ENCODE peak calls at places on chromosomes 1 and 21, in six cellular contexts. One of them, this sample, is unnamed.

GRCh38 chr1:210262167-210262896 is 29.7 kb downstream of the SERTAD4 start:
- DNase-seq in HFF-Myc: peak
- DNase-seq in GM23338: no peak
- DNase-seq in NCI-H2081: no peak
- DNase-seq in GM20000: no peak
- DNase-seq in fibroblast of villous mesenchyme: peak
- DNase-seq in this sample: peak

GRCh38 chr1:156488566-156489165 is 11.9 kb downstream of the MEF2D start:
- DNase-seq in HFF-Myc: no peak
- DNase-seq in GM23338: no peak
- DNase-seq in NCI-H2081: no peak
- DNase-seq in GM20000: peak
- DNase-seq in fibroblast of villous mesenchyme: no peak
- DNase-seq in this sample: no peak

GRCh38 chr1:180791806-180792205 is 120.9 kb upstream of the KIAA1614 start:
- DNase-seq in HFF-Myc: no peak
- DNase-seq in GM23338: no peak
- DNase-seq in NCI-H2081: no peak
- DNase-seq in GM20000: no peak
- DNase-seq in fibroblast of villous mesenchyme: no peak
- DNase-seq in this sample: peak

GRCh38 chr1:26537951-26538352 is 8.4 kb downstream of the RPS6KA1 start:
- DNase-seq in HFF-Myc: no peak
- DNase-seq in GM23338: peak
- DNase-seq in NCI-H2081: no peak
- DNase-seq in GM20000: peak
- DNase-seq in fibroblast of villous mesenchyme: peak
- DNase-seq in this sample: peak

GRCh38 chr1:51280321-51281096 is 44.4 kb downstream of the RNF11 start:
- DNase-seq in HFF-Myc: no peak
- DNase-seq in GM23338: no peak
- DNase-seq in NCI-H2081: no peak
- DNase-seq in GM20000: no peak
- DNase-seq in fibroblast of villous mesenchyme: no peak
- DNase-seq in this sample: peak

GRCh38 chr1:30929135-30929889 is 20.8 kb upstream of the SDC3 start:
- DNase-seq in HFF-Myc: no peak
- DNase-seq in GM23338: peak
- DNase-seq in NCI-H2081: peak
- DNase-seq in GM20000: peak
- DNase-seq in fibroblast of villous mesenchyme: peak
- DNase-seq in this sample: peak

GRCh38 chr1:18501833-18502232 is 21.1 kb downstream of the KLHDC7A start:
- DNase-seq in HFF-Myc: no peak
- DNase-seq in GM23338: no peak
- DNase-seq in NCI-H2081: no peak
- DNase-seq in GM20000: no peak
- DNase-seq in fibroblast of villous mesenchyme: no peak
- DNase-seq in this sample: no peak

GRCh38 chr1:63635681-63636080 is 42.5 kb downstream of the PGM1 start:
- DNase-seq in HFF-Myc: no peak
- DNase-seq in GM23338: no peak
- DNase-seq in NCI-H2081: no peak
- DNase-seq in GM20000: no peak
- DNase-seq in fibroblast of villous mesenchyme: peak
- DNase-seq in this sample: peak

GRCh38 chr1:29719253-29719652 is 482.9 kb downstream of the PTPRU start:
- DNase-seq in HFF-Myc: no peak
- DNase-seq in GM23338: no peak
- DNase-seq in NCI-H2081: no peak
- DNase-seq in GM20000: no peak
- DNase-seq in fibroblast of villous mesenchyme: no peak
- DNase-seq in this sample: peak

GRCh38 chr1:208105756-208106155 is 138.4 kb downstream of the PLXNA2 start:
- DNase-seq in HFF-Myc: no peak
- DNase-seq in GM23338: no peak
- DNase-seq in NCI-H2081: no peak
- DNase-seq in GM20000: no peak
- DNase-seq in fibroblast of villous mesenchyme: no peak
- DNase-seq in this sample: no peak

GRCh38 chr1:222781251-222781650 is 33.6 kb upstream of the DISP1 start:
- DNase-seq in HFF-Myc: no peak
- DNase-seq in GM23338: no peak
- DNase-seq in NCI-H2081: no peak
- DNase-seq in GM20000: no peak
- DNase-seq in fibroblast of villous mesenchyme: no peak
- DNase-seq in this sample: no peak

GRCh38 chr1:154400381-154400801 is 4.8 kb upstream of the IL6R start:
- DNase-seq in HFF-Myc: no peak
- DNase-seq in GM23338: no peak
- DNase-seq in NCI-H2081: no peak
- DNase-seq in GM20000: no peak
- DNase-seq in fibroblast of villous mesenchyme: no peak
- DNase-seq in this sample: no peak

GRCh38 chr21:14787312-14787711 is 241.2 kb upstream of the SAMSN1 start:
- DNase-seq in HFF-Myc: no peak
- DNase-seq in GM23338: no peak
- DNase-seq in NCI-H2081: no peak
- DNase-seq in GM20000: no peak
- DNase-seq in fibroblast of villous mesenchyme: no peak
- DNase-seq in this sample: no peak

GRCh38 chr1:8871965-8872399 is 6.5 kb downstream of the ENO1 start:
- DNase-seq in HFF-Myc: no peak
- DNase-seq in GM23338: no peak
- DNase-seq in NCI-H2081: no peak
- DNase-seq in GM20000: no peak
- DNase-seq in fibroblast of villous mesenchyme: peak
- DNase-seq in this sample: no peak

GRCh38 chr1:101081496-101082282 is 56.1 kb upstream of the DPH5 start:
- DNase-seq in HFF-Myc: no peak
- DNase-seq in GM23338: no peak
- DNase-seq in NCI-H2081: no peak
- DNase-seq in GM20000: peak
- DNase-seq in fibroblast of villous mesenchyme: no peak
- DNase-seq in this sample: no peak

GRCh38 chr1:155177918-155178281 is 4.3 kb downstream of the TRIM46 start:
- DNase-seq in HFF-Myc: no peak
- DNase-seq in GM23338: no peak
- DNase-seq in NCI-H2081: no peak
- DNase-seq in GM20000: peak
- DNase-seq in fibroblast of villous mesenchyme: no peak
- DNase-seq in this sample: no peak

GRCh38 chr21:33839167-33839716 is 76.4 kb downstream of the ATP5PO start:
- DNase-seq in HFF-Myc: no peak
- DNase-seq in GM23338: peak
- DNase-seq in NCI-H2081: no peak
- DNase-seq in GM20000: no peak
- DNase-seq in fibroblast of villous mesenchyme: no peak
- DNase-seq in this sample: no peak

This sample was measured in fibroblast of pulmonary artery.